ENCODE peak calls at places on chromosomes 4 and X, in eight cellular contexts. V is GM12878, Q is A549, M is HCT116, Z is IMR-90, L is HepG2, Y is H1, B is K562. H is an unnamed sample.

GRCh38 chr4:30952526-30953219 is 232.5 kb downstream of the PCDH7 start:
- DNase-seq in V (no peak), Q (no peak), M (peak; percentile 76), Z (no peak), L (no peak), Y (no peak), B (no peak), H (no peak)

GRCh38 chr4:102438873-102439614 is 62.1 kb upstream of the NFKB1 start:
- DNase-seq in V (no peak), Q (peak; percentile 8), M (no peak), Z (peak; percentile 93), L (peak; percentile 33), Y (no peak), B (peak; percentile 16), H (no peak)

GRCh38 chr4:29046166-29046565 is 1674.0 kb upstream of the PCDH7 start:
- DNase-seq in V (no peak), Q (no peak), M (no peak), Z (peak; percentile 92), L (no peak), Y (no peak), B (no peak), H (no peak)

GRCh38 chr4:137861682-137862081 is 329.4 kb upstream of the PCDH18 start:
- DNase-seq in V (no peak), Q (no peak), M (no peak), Z (peak; percentile 29), L (no peak), Y (no peak), B (peak; percentile 5), H (peak; percentile 20)

GRCh38 chr4:128354205-128354821 is 66.7 kb upstream of the PGRMC2 start:
- DNase-seq in V (no peak), Q (peak; percentile 17), M (no peak), Z (peak; percentile 97), L (peak; percentile 30), Y (no peak), B (no peak), H (peak; percentile 8)

GRCh38 chrX:41670108-41670507 is 18.7 kb upstream of the GPR34 start:
- DNase-seq in V (no peak), Q (no peak), M (no peak), Z (peak; percentile 7), L (no peak), Y (no peak), B (no peak), H (no peak)

GRCh38 chrX:17738002-17738713 is 865 bp downstream of the SCML1 start:
- DNase-seq in V (no peak), Q (no peak), M (no peak), Z (peak; percentile 24), L (peak; percentile 56), Y (peak; percentile 49), B (no peak), H (peak; percentile 30)

GRCh38 chr4:76457885-76458284 is 22.9 kb downstream of the SHROOM3 start:
- DNase-seq in V (no peak), Q (no peak), M (peak; percentile 27), Z (no peak), L (no peak), Y (no peak), B (peak; percentile 8), H (no peak)

GRCh38 chr4:151538963-151539362 is 130.0 kb downstream of the FHIP1A start:
- DNase-seq in V (no peak), Q (no peak), M (no peak), Z (no peak), L (no peak), Y (no peak), B (no peak), H (no peak)

GRCh38 chr4:100591156-100591876 is 73.5 kb upstream of the EMCN start:
- DNase-seq in V (no peak), Q (no peak), M (no peak), Z (no peak), L (no peak), Y (no peak), B (no peak), H (no peak)

GRCh38 chr4:41360214-41360910 is 103.6 kb downstream of the UCHL1 start:
- DNase-seq in V (no peak), Q (no peak), M (no peak), Z (peak; percentile 20), L (no peak), Y (peak; percentile 68), B (peak; percentile 9), H (peak; percentile 90)

GRCh38 chrX:31591355-31591754 is 519.5 kb upstream of the FTHL17 start:
- DNase-seq in V (no peak), Q (no peak), M (no peak), Z (no peak), L (no peak), Y (no peak), B (no peak), H (no peak)

GRCh38 chr4:123877561-123877960 is 481.0 kb downstream of the SPRY1 start:
- DNase-seq in V (no peak), Q (no peak), M (no peak), Z (peak; percentile 40), L (no peak), Y (no peak), B (no peak), H (no peak)

GRCh38 chrX:21770631-21771321 is 12.9 kb upstream of the SMPX start:
- DNase-seq in V (no peak), Q (no peak), M (peak; percentile 45), Z (no peak), L (peak; percentile 58), Y (peak; percentile 55), B (peak; percentile 2), H (no peak)

GRCh38 chr4:57083107-57083506 is 27.1 kb downstream of the IGFBP7 start:
- DNase-seq in V (no peak), Q (no peak), M (no peak), Z (peak; percentile 41), L (no peak), Y (no peak), B (no peak), H (no peak)

GRCh38 chr4:54498661-54499111 is 159.1 kb upstream of the KIT start:
- DNase-seq in V (no peak), Q (no peak), M (no peak), Z (peak; percentile 31), L (no peak), Y (no peak), B (no peak), H (no peak)

GRCh38 chrX:110512341-110512740 is 153.7 kb downstream of the RTL9 start:
- DNase-seq in V (no peak), Q (no peak), M (no peak), Z (no peak), L (no peak), Y (no peak), B (no peak), H (no peak)

GRCh38 chrX:110509778-110510510 is 151.3 kb downstream of the RTL9 start:
- DNase-seq in V (no peak), Q (no peak), M (no peak), Z (no peak), L (no peak), Y (no peak), B (no peak), H (no peak)

GRCh38 chrX:110514498-110514897 is 155.8 kb downstream of the RTL9 start:
- DNase-seq in V (no peak), Q (no peak), M (no peak), Z (no peak), L (no peak), Y (no peak), B (no peak), H (no peak)

GRCh38 chrX:110511238-110511637 is 152.6 kb downstream of the RTL9 start:
- DNase-seq in V (no peak), Q (no peak), M (no peak), Z (no peak), L (no peak), Y (no peak), B (no peak), H (no peak)
- TF ChIP-seq RAD21 in V (no peak), Q (no peak), M (no peak), Z (no peak), L (no peak), Y (no peak), B (no peak), H (no peak)

DNA sequence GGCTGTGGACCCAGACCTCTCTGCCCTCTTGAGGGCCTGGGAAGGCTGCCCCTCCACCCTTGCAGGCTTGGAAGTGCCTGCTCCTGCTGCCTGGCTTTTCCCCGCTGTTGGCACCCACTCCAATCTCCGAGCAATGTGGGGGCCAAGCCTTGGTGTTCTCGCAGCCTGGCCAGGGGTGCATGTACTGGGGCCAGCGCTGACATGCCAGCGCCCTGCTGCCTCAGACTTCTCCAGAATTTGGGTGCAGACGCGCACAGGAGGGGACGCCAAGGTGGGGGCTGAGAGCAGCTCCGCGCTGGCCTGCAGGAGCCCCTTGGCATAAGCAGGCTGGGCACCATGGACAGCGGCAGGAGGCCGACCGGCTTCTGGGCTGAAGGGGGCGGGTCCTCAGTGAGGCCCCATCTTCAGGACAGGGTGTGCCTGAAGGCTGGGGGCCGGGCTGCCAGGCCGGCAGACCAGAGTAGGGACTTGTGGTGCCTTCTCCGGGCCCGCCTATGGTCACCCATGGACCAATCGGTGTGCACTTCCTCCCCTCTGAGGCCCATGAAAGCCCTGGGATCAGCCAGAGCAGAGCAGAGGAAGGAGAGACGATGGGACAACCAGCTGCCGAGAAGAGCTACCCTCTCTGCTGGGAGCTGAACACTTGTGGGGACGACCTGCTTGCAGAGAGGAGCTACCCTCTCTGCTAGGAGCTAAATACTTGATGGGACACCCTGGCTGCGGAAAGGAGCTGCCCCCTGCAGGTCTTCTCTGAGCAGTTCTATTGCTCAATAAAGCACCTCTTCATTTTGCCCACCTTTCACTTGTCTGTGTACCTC is 118.3 kb downstream of the DNAAF6 start:
- DNase-seq in V (no peak), Q (peak; percentile 8), M (no peak), Z (peak; percentile 4), L (no peak), Y (peak; percentile 84), B (peak; percentile 44), H (peak; percentile 74)
- H3K4me2 ChIP-seq in V (no peak overlapping the region), Q (peak overlapping the region; percentile 65), M (peak overlapping the region; percentile 25), Z (no peak overlapping the region), L (no peak overlapping the region), Y (peak overlapping the region; percentile 58), B (no peak overlapping the region), H (no peak overlapping the region)

DNA sequence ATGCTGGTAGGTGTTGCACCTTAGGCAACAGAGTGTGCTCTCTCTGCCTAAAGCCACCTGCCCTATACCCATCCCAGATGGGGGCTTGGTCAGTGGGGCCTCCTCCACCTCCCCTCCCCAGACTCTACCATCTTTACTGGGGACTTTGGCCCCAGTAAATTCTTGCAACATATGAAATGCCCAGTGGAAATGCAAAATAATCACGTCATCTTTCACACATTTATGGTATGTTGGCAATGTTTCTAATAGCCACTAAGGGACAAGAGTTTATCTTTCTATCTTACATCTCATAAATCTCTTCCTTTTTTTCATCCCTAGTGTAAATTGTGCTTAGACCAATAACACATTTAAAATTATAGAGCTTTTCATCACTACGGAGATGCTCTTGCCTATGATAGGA is 103.0 kb upstream of the MAML3 start:
- DNase-seq in V (no peak), Q (no peak), M (no peak), Z (peak; percentile 55), L (peak; percentile 38), Y (no peak), B (no peak), H (no peak)
- TF ChIP-seq RAD21 in V (no peak), Q (no peak), M (no peak), Z (no peak), L (no peak), Y (no peak), B (no peak), H (no peak)

DNA sequence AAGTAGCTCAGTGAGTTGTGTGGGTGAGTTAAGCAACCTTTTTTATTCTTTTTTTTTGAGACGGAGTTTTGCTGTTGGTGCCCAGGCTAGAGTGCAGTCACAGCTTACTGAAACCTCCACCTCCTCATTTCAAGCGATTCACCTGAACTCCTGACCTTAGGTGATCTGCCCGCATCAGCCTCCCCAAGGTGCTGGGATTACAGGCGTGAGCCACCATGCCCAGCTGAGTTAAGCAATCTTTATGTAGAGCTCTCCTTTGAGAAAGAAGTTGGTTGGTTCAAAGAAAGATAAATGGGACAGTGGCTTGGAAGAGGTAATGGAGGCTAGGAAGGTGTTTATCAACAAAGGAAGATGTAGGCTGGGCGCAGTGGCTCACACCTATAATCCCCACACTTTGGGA is 3.2 kb downstream of the MSMO1 start:
- DNase-seq in V (no peak), Q (no peak), M (no peak), Z (no peak), L (no peak), Y (no peak), B (no peak), H (no peak)
- H3K4me2 ChIP-seq in V (peak overlapping the region; percentile 88), Q (no peak overlapping the region), M (no peak overlapping the region), Z (no peak overlapping the region), L (peak overlapping the region; percentile 88), Y (peak overlapping the region; percentile 90), B (peak overlapping the region; percentile 99), H (no peak overlapping the region)